ENCODE peak calls at places on chromosomes 12 and 14, in ten cellular contexts. H, U, S, T, M, R, Y, J, X and Z are unnamed samples.

GRCh38 chr14:74251546-74252030 is 12.3 kb downstream of the VSX2 start:
- DNase-seq in H (peak; percentile 68), U (peak; percentile 75), S (peak; percentile 71), T (peak; percentile 30), M (peak; percentile 83), R (no peak), Y (peak; percentile 77), J (peak; percentile 69), X (peak; percentile 42), Z (no peak)

GRCh38 chr12:79884401-79885006 is 50.4 kb downstream of the PPP1R12A start:
- DNase-seq in H (peak; percentile 36), U (no peak), S (peak; percentile 24), T (no peak), M (no peak), R (no peak), Y (no peak), J (no peak), X (no peak), Z (no peak)

GRCh38 chr12:74071182-74071581 is 466.5 kb upstream of the ATXN7L3B start:
- DNase-seq in H (no peak), U (no peak), S (no peak), T (no peak), M (no peak), R (no peak), Y (no peak), J (no peak), X (no peak), Z (no peak)

GRCh38 chr14:32458720-32459119 is 129.6 kb downstream of the AKAP6 start:
- DNase-seq in H (no peak), U (no peak), S (no peak), T (no peak), M (no peak), R (no peak), Y (no peak), J (no peak), X (no peak), Z (no peak)

GRCh38 chr12:1488908-1489381 is 105.4 kb downstream of the FBXL14 start:
- DNase-seq in H (no peak), U (peak; percentile 9), S (no peak), T (no peak), M (no peak), R (no peak), Y (no peak), J (peak; percentile 40), X (no peak), Z (no peak)

GRCh38 chr14:101590062-101590461 is 28.8 kb downstream of the DIO3 start:
- DNase-seq in H (no peak), U (no peak), S (no peak), T (no peak), M (no peak), R (no peak), Y (no peak), J (no peak), X (no peak), Z (peak; percentile 75)

GRCh38 chr14:104292084-104292970 is 153.9 kb downstream of the KIF26A start:
- DNase-seq in H (no peak), U (no peak), S (no peak), T (no peak), M (peak; percentile 15), R (no peak), Y (no peak), J (no peak), X (no peak), Z (no peak)

GRCh38 chr12:41521872-41522379 is 333.8 kb downstream of the PDZRN4 start:
- DNase-seq in H (peak; percentile 84), U (no peak), S (peak; percentile 58), T (peak; percentile 87), M (no peak), R (peak; percentile 92), Y (no peak), J (peak; percentile 87), X (no peak), Z (no peak)

GRCh38 chr14:95442633-95443021 is 73.8 kb downstream of the SYNE3 start:
- DNase-seq in H (peak; percentile 79), U (peak; percentile 84), S (peak; percentile 66), T (peak; percentile 44), M (peak; percentile 88), R (peak; percentile 22), Y (peak; percentile 90), J (peak; percentile 76), X (peak; percentile 50), Z (peak; percentile 92)

GRCh38 chr12:124928095-124928911 is 13.9 kb upstream of the UBC start:
- DNase-seq in H (peak; percentile 95), U (peak; percentile 43), S (peak; percentile 69), T (peak; percentile 92), M (peak; percentile 92), R (peak; percentile 88), Y (no peak), J (peak; percentile 91), X (no peak), Z (no peak)

GRCh38 chr12:51827925-51828818 is 20.3 kb downstream of the FIGNL2 start:
- DNase-seq in H (peak; percentile 33), U (peak; percentile 75), S (no peak), T (no peak), M (no peak), R (no peak), Y (no peak), J (peak; percentile 64), X (peak; percentile 20), Z (no peak)

GRCh38 chr14:67575684-67576083 is 24.4 kb downstream of the PIGH start:
- DNase-seq in H (no peak), U (no peak), S (no peak), T (no peak), M (no peak), R (no peak), Y (no peak), J (no peak), X (no peak), Z (no peak)

GRCh38 chr12:79959484-79959883 is 24.6 kb upstream of the PPP1R12A start:
- DNase-seq in H (no peak), U (no peak), S (no peak), T (no peak), M (no peak), R (no peak), Y (no peak), J (no peak), X (no peak), Z (no peak)

GRCh38 chr12:120316798-120317257 is 10.8 kb downstream of the PLA2G1B start:
- DNase-seq in H (no peak), U (no peak), S (no peak), T (no peak), M (no peak), R (no peak), Y (no peak), J (no peak), X (no peak), Z (no peak)

GRCh38 chr12:63862187-63863107 is 17.9 kb downstream of the SRGAP1 start:
- DNase-seq in H (peak; percentile 18), U (no peak), S (no peak), T (no peak), M (no peak), R (no peak), Y (no peak), J (no peak), X (no peak), Z (no peak)

GRCh38 chr14:103160321-103161053 is 37.2 kb downstream of the TNFAIP2 start:
- DNase-seq in H (no peak), U (no peak), S (no peak), T (no peak), M (no peak), R (no peak), Y (no peak), J (no peak), X (no peak), Z (no peak)

GRCh38 chr12:62783881-62784280 is 151.1 kb downstream of the PPM1H start:
- DNase-seq in H (no peak), U (no peak), S (no peak), T (no peak), M (no peak), R (no peak), Y (no peak), J (no peak), X (no peak), Z (no peak)

GRCh38 chr14:49585803-49586672 is at the start of gene RPS29:
- DNase-seq in H (peak; percentile 99), U (peak; percentile 98), S (peak; percentile 99), T (peak; percentile 94), M (peak; percentile 99), R (peak; percentile 99), Y (peak; percentile 98), J (peak; percentile 99), X (peak; percentile 98), Z (peak; percentile 99)

GRCh38 chr12:915090-915489 is 34.4 kb downstream of the RAD52 start:
- DNase-seq in H (no peak), U (no peak), S (no peak), T (peak; percentile 15), M (no peak), R (no peak), Y (no peak), J (no peak), X (no peak), Z (no peak)

GRCh38 chr14:44795725-44796124 is 166.0 kb downstream of the KLHL28 start:
- DNase-seq in H (no peak), U (no peak), S (no peak), T (no peak), M (no peak), R (no peak), Y (no peak), J (peak; percentile 10), X (no peak), Z (no peak)

GRCh38 chr14:77459072-77459723 is 1.3 kb downstream of the AHSA1 start:
- DNase-seq in H (peak; percentile 81), U (peak; percentile 74), S (peak; percentile 63), T (peak; percentile 55), M (no peak), R (no peak), Y (peak; percentile 72), J (peak; percentile 77), X (peak; percentile 10), Z (no peak)